ENCODE peak calls at places on chromosomes 1 and 21, in four cellular contexts. H is RWPE1, D is occipital lobe, B is H9. K is an unnamed sample.

GRCh38 chr21:37766104-37766503 is 150.2 kb downstream of the KCNJ6 start:
- DNase-seq in B (no peak), D (peak), H (no peak), K (no peak)

GRCh38 chr1:157841708-157842107 is at the start of gene CD5L:
- DNase-seq in H (no peak), B (no peak), D (no peak), K (no peak)

GRCh38 chr1:234647245-234647644 is 37.3 kb upstream of the IRF2BP2 start:
- DNase-seq in B (no peak), H (no peak), D (no peak), K (no peak)

GRCh38 chr1:234154320-234155251 is 218.7 kb upstream of the COA6 start:
- DNase-seq in H (peak), B (peak), D (no peak), K (no peak)

GRCh38 chr1:17725084-17725718 is 29.9 kb upstream of the ACTL8 start:
- DNase-seq in B (no peak), H (peak), D (no peak), K (no peak)

GRCh38 chr1:87327362-87328120 is 1.1 kb upstream of the LMO4 start:
- DNase-seq in D (no peak), H (no peak), B (no peak), K (no peak)

GRCh38 chr1:86712088-86712860 is 7.9 kb downstream of the SH3GLB1 start:
- DNase-seq in H (no peak), B (no peak), D (no peak), K (no peak)

GRCh38 chr21:43001316-43001715 is 27.0 kb downstream of the PKNOX1 start:
- DNase-seq in H (no peak), B (no peak), D (peak), K (no peak)

GRCh38 chr1:8427493-8427892 is 109.6 kb downstream of the SLC45A1 start:
- DNase-seq in D (no peak), B (no peak), H (no peak), K (no peak)

GRCh38 chr1:231266811-231267322 is 25.9 kb downstream of the GNPAT start:
- DNase-seq in B (no peak), H (no peak), D (no peak), K (no peak)

GRCh38 chr1:111099289-111099688 is 40.6 kb downstream of the DRAM2 start:
- DNase-seq in D (no peak), B (no peak), H (no peak), K (no peak)

GRCh38 chr1:247335871-247336270 is 4.2 kb upstream of the ZNF496 start:
- DNase-seq in D (no peak), H (no peak), B (peak), K (no peak)

GRCh38 chr1:18651727-18652126 is 21.1 kb downstream of the PAX7 start:
- DNase-seq in D (no peak), B (peak), H (no peak), K (no peak)

GRCh38 chr1:30058966-30059365 is 664.4 kb downstream of the MATN1 start:
- DNase-seq in B (no peak), H (peak), D (no peak), K (no peak)

GRCh38 chr21:44999972-45000636 is 60.3 kb downstream of the SLX9 start:
- DNase-seq in D (no peak), B (no peak), H (no peak), K (no peak)

GRCh38 chr1:116769050-116769449 is 14.8 kb downstream of the CD2 start:
- DNase-seq in B (no peak), D (no peak), H (no peak), K (no peak)

GRCh38 chr21:39300587-39300986 is 12.8 kb downstream of the BRWD1 start:
- DNase-seq in H (no peak), D (no peak), B (no peak), K (no peak)

GRCh38 chr1:53327183-53327941 is 508 bp downstream of the LRP8 start:
- DNase-seq in H (peak), B (peak), D (no peak), K (no peak)

GRCh38 chr21:41250519-41250918 is 66.1 kb upstream of the FAM3B start:
- DNase-seq in D (no peak), H (no peak), B (no peak), K (no peak)

GRCh38 chr1:74012583-74012982 is 185.4 kb downstream of the LRRIQ3 start:
- DNase-seq in B (no peak), D (no peak), H (no peak), K (no peak)

GRCh38 chr1:31127266-31127665 is 61.7 kb upstream of the PUM1 start:
- DNase-seq in H (no peak), B (no peak), D (no peak), K (no peak)

GRCh38 chr1:57404914-57405313 is 18.9 kb downstream of the DAB1 start:
- DNase-seq in B (no peak), H (no peak), D (no peak), K (no peak)

GRCh38 chr1:160205242-160205973 is at the start of gene PEA15:
- DNase-seq in B (peak), H (peak), D (peak), K (peak)

GRCh38 chr1:218751208-218751948 is 406.2 kb downstream of the TGFB2 start:
- DNase-seq in D (no peak), B (no peak), H (no peak), K (no peak)

GRCh38 chr1:36166938-36167910 is 11.3 kb downstream of the MAP7D1 start:
- DNase-seq in B (no peak), D (no peak), H (no peak), K (no peak)

GRCh38 chr21:23162213-23162946 is 2164.2 kb downstream of the NCAM2 start:
- DNase-seq in B (no peak), D (no peak), H (no peak), K (no peak)

GRCh38 chr1:113109908-113110554 is 37.0 kb downstream of the LRIG2 start:
- DNase-seq in H (peak), B (no peak), D (peak), K (no peak)

GRCh38 chr1:206110820-206111219 is 6.4 kb downstream of the AVPR1B start:
- DNase-seq in H (no peak), B (no peak), D (no peak), K (no peak)

GRCh38 chr21:40186036-40186435 is 318.8 kb downstream of the PCP4 start:
- DNase-seq in B (no peak), H (no peak), D (no peak), K (no peak)

GRCh38 chr1:109626682-109627408 is 7.2 kb downstream of the AMPD2 start:
- DNase-seq in D (no peak), B (no peak), H (no peak), K (no peak)

GRCh38 chr1:215201301-215201700 is 118.8 kb downstream of the KCNK2 start:
- DNase-seq in B (no peak), H (no peak), D (no peak), K (no peak)

GRCh38 chr1:177783052-177783451 is 186.8 kb downstream of the SEC16B start:
- DNase-seq in B (peak), D (no peak), H (no peak), K (no peak)

GRCh38 chr1:54239041-54239410 is 39.1 kb downstream of the MRPL37 start:
- DNase-seq in B (no peak), D (no peak), H (no peak), K (no peak)

GRCh38 chr1:160884579-160884978 is 401 bp downstream of the ITLN1 start:
- DNase-seq in D (no peak), B (peak), H (no peak), K (peak)

GRCh38 chr1:43885311-43885801 is 48.2 kb upstream of the ARTN start:
- DNase-seq in H (peak), B (peak), D (no peak), K (peak)

K was measured in Caco-2.